ENCODE peak calls at places on chromosomes 7 and 10, in four cellular contexts. N is fibroblast of lung, Q is MM.1S, W is DND-41. O is an unnamed sample.
A peak's percentile ranks its signal among the peaks of the same experiment; 100 is the strongest.

GRCh38 chr7:5472432-5473315 is 49.0 kb upstream of the TNRC18 start:
- DNase-seq in N (no peak), W (no peak), Q (no peak), O (no peak)

GRCh38 chr10:8544057-8544380 is 489.5 kb downstream of the GATA3 start:
- DNase-seq in N (no peak), W (peak; percentile 24), Q (no peak), O (peak; percentile 89)

GRCh38 chr10:70347321-70347720 is 35.1 kb downstream of the LRRC20 start:
- DNase-seq in W (no peak), Q (no peak), N (no peak), O (no peak)

GRCh38 chr7:23467731-23468720 is 2.3 kb downstream of the IGF2BP3 start:
- DNase-seq in N (peak; percentile 71), Q (peak; percentile 36), W (no peak), O (peak; percentile 17)

GRCh38 chr7:29937132-29937531 is 52.5 kb downstream of the SCRN1 start:
- DNase-seq in Q (no peak), W (no peak), N (no peak), O (no peak)

GRCh38 chr10:6416892-6417512 is 163.1 kb downstream of the PRKCQ start:
- DNase-seq in Q (peak; percentile 56), W (no peak), N (peak; percentile 44), O (peak; percentile 31)

GRCh38 chr10:16945566-16945965 is 128.3 kb upstream of the RSU1 start:
- DNase-seq in N (no peak), W (no peak), Q (no peak), O (no peak)

GRCh38 chr10:97320480-97321031 is 1.5 kb downstream of the FRAT1 start:
- DNase-seq in W (no peak), Q (no peak), N (no peak), O (no peak)

GRCh38 chr10:91514025-91514424 is 103.9 kb downstream of the HECTD2 start:
- DNase-seq in N (peak; percentile 54), Q (no peak), W (no peak), O (no peak)

GRCh38 chr7:66921396-66921917 is 432 bp downstream of the TMEM248 start:
- DNase-seq in Q (no peak), N (peak; percentile 55), W (peak; percentile 21), O (peak; percentile 21)

GRCh38 chr7:123846217-123846891 is 1.4 kb downstream of the HYAL4 start:
- DNase-seq in Q (no peak), N (peak; percentile 15), W (no peak), O (peak; percentile 73)

GRCh38 chr7:74010407-74010806 is 17.6 kb upstream of the ELN start:
- DNase-seq in N (peak; percentile 72), Q (no peak), W (no peak), O (no peak)
- H3K9ac ChIP-seq in N (no peak overlapping the region), Q (no peak overlapping the region), W (no peak overlapping the region), O (no peak overlapping the region)

GRCh38 chr7:80916770-80917681 is 1.8 kb downstream of the SEMA3C start:
- DNase-seq in Q (no peak), N (peak; percentile 92), W (no peak), O (peak; percentile 92)
- TF ChIP-seq EZH2 in Q (no peak), N (no peak), W (no peak), O (no peak)

DNA sequence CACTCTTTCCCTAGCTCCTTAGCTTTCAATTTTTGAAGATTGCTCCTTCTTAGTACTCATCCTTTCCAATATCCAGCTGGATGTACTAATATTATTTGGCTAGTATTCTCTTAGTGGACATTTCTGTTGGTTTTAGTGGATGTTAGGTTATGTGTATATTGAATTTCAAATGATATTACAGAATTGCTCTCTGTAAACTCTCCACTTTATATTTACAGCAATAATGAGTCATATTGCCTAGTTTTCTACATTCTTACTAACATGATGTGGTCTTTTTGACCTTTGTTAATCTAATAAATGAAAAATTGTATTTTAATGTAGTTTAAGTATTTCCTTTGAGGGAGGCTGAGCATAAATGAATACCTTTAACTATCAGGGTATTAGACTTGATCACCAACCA is 69.4 kb downstream of the BICC1 start:
- DNase-seq in N (no peak), W (no peak), Q (no peak), O (no peak)
- H3K9me3 ChIP-seq in N (no peaks in the 10 kb centered on the region), W (no peaks in the 10 kb centered on the region), Q (no peaks in the 10 kb centered on the region), O (no peaks in the 10 kb centered on the region)

GRCh38 chr7:76393116-76394031 is 16.1 kb downstream of the SSC4D start:
- DNase-seq in W (peak; percentile 88), N (peak; percentile 72), Q (peak; percentile 95), O (peak; percentile 81)
- H3K9ac ChIP-seq in W (peak overlapping the region; percentile 69), N (peak overlapping the region; percentile 78), Q (peak overlapping the region; percentile 85), O (no peak overlapping the region)

GRCh38 chr7:27160546-27161213 is 4.2 kb upstream of the HOXA7 start:
- DNase-seq in W (peak; percentile 87), Q (peak; percentile 71), N (peak; percentile 55), O (peak; percentile 69)

GRCh38 chr7:27161214-27161720 is 4.1 kb downstream of the HOXA9 start:
- DNase-seq in Q (no peak), N (no peak), W (no peak), O (no peak)

GRCh38 chr7:27158436-27159277 is 2.2 kb upstream of the HOXA7 start:
- DNase-seq in N (no peak), Q (no peak), W (no peak), O (peak; percentile 39)

GRCh38 chr7:27159278-27160146 is 3.0 kb upstream of the HOXA7 start:
- DNase-seq in Q (no peak), W (no peak), N (no peak), O (peak; percentile 54)

GRCh38 chr7:27160147-27160545 is 3.7 kb upstream of the HOXA7 start:
- DNase-seq in N (no peak), Q (no peak), W (no peak), O (peak; percentile 33)
- TF ChIP-seq EZH2 in N (no peak), Q (no peak), W (no peak), O (no peak)

GRCh38 chr7:99541212-99541611 is 10.7 kb downstream of the FAM200A start:
- DNase-seq in W (no peak), N (no peak), Q (no peak), O (no peak)
- H3K9me3 ChIP-seq in W (peaks cover 6% of the 10 kb centered on the region), N (no peaks in the 10 kb centered on the region), Q (no peaks in the 10 kb centered on the region), O (peaks cover 26% of the 10 kb centered on the region)

O was measured in mammary epithelial cell.